ENCODE peak calls at places on chromosomes 13 and 19, in eight cellular contexts. D, C, V, K, M, X, J and H are unnamed samples.

GRCh38 chr19:15251010-15251748 is 18.9 kb upstream of the EPHX3 start:
- DNase-seq in J (peak; percentile 89), D (no peak), V (no peak), M (no peak), X (no peak), K (no peak), C (no peak), H (peak; percentile 86)

GRCh38 chr13:21849323-21849722 is 178.4 kb downstream of the FGF9 start:
- DNase-seq in M (peak; percentile 45), J (no peak), C (no peak), V (no peak), X (no peak), K (no peak), D (peak; percentile 11), H (no peak)

GRCh38 chr19:17340871-17341357 is 3.6 kb downstream of the GTPBP3 start:
- DNase-seq in C (no peak), K (no peak), V (no peak), X (no peak), M (no peak), D (no peak), J (no peak), H (no peak)

GRCh38 chr19:47405854-47406417 is 13.4 kb downstream of the MEIS3 start:
- DNase-seq in D (no peak), V (no peak), K (no peak), C (no peak), J (no peak), M (no peak), X (no peak), H (no peak)

GRCh38 chr13:74061939-74062595 is 72.1 kb downstream of the KLF12 start:
- DNase-seq in D (no peak), K (no peak), X (peak; percentile 30), J (peak; percentile 63), C (no peak), M (no peak), V (no peak), H (peak; percentile 71)

GRCh38 chr19:52967772-52968171 is 5.1 kb upstream of the ZNF816 start:
- DNase-seq in J (no peak), X (no peak), C (no peak), V (no peak), K (no peak), M (no peak), D (no peak), H (no peak)

GRCh38 chr13:85729296-85729695 is 69.9 kb downstream of the SLITRK6 start:
- DNase-seq in V (no peak), M (no peak), K (no peak), J (peak; percentile 64), X (no peak), D (peak; percentile 62), C (no peak), H (no peak)

GRCh38 chr13:74039667-74040066 is 94.5 kb downstream of the KLF12 start:
- DNase-seq in J (no peak), K (no peak), V (no peak), X (no peak), M (no peak), C (no peak), D (no peak), H (no peak)

GRCh38 chr19:2668188-2668763 is 34.2 kb downstream of the GNG7 start:
- DNase-seq in J (no peak), X (no peak), K (no peak), M (no peak), V (no peak), D (no peak), C (no peak), H (no peak)
- H3K36me3 ChIP-seq in J (no peaks in the 10 kb centered on the region), X (no peaks in the 10 kb centered on the region), K (no peaks in the 10 kb centered on the region), M (no peaks in the 10 kb centered on the region), V (no peaks in the 10 kb centered on the region), D (no peaks in the 10 kb centered on the region), C (no peaks in the 10 kb centered on the region), H (no peaks in the 10 kb centered on the region)

DNA sequence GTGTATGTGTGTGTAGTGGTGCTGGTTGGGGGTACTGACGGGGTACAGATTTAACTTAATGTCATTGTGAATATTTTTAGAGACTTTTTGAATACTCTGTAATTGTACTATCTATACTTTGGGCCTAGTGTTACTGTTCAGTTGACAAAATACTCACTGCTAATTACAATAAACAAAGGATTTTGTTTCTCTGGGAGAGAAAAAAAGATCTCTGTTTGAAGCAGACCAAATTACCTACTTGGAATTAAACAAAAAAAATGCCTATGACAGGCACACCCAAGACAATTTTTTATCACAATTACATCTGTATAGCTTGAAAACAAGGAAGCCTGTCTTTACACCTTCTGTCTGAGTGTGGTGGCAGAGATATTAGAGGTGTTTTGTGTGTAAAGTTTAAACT is 45.1 kb downstream of the OLFM4 start:
- DNase-seq in X (no peak), V (no peak), K (no peak), J (no peak), D (no peak), C (no peak), M (no peak), H (no peak)
- H3K27ac ChIP-seq in X (no peak overlapping the region), V (no peak overlapping the region), K (no peak overlapping the region), J (no peak overlapping the region), D (no peak overlapping the region), C (no peak overlapping the region), M (no peak overlapping the region), H (no peak overlapping the region)

GRCh38 chr13:27821566-27821965 is 29.3 kb downstream of the GSX1 start:
- DNase-seq in M (peak; percentile 74), X (no peak), J (no peak), D (peak; percentile 27), C (no peak), V (no peak), K (no peak), H (no peak)
- H3K27me3 ChIP-seq in M (peaks cover 100% of the 10 kb centered on the region), X (no peaks in the 10 kb centered on the region), J (peaks cover 4% of the 10 kb centered on the region), D (peaks cover 17% of the 10 kb centered on the region), C (no peaks in the 10 kb centered on the region), V (peaks cover 47% of the 10 kb centered on the region), K (peaks cover 75% of the 10 kb centered on the region), H (peaks cover 47% of the 10 kb centered on the region)

GRCh38 chr19:12953456-12954149 is 3.4 kb downstream of the GADD45GIP1 start:
- DNase-seq in C (no peak), K (no peak), M (no peak), D (no peak), J (no peak), X (no peak), V (no peak), H (no peak)
- H3K36me3 ChIP-seq in C (peaks cover 40% of the 10 kb centered on the region), K (peaks cover 70% of the 10 kb centered on the region), M (no peaks in the 10 kb centered on the region), D (peaks cover 12% of the 10 kb centered on the region), J (peaks cover 30% of the 10 kb centered on the region), X (peaks cover 23% of the 10 kb centered on the region), V (peaks cover 25% of the 10 kb centered on the region), H (peaks cover 48% of the 10 kb centered on the region)

GRCh38 chr13:60467098-60467497 is 70.1 kb downstream of the TDRD3 start:
- DNase-seq in K (no peak), X (no peak), C (no peak), V (no peak), J (no peak), D (no peak), M (no peak), H (no peak)
- H3K27ac ChIP-seq in K (no peak overlapping the region), X (no peak overlapping the region), C (no peak overlapping the region), V (no peak overlapping the region), J (no peak overlapping the region), D (no peak overlapping the region), M (no peak overlapping the region), H (no peak overlapping the region)

DNA sequence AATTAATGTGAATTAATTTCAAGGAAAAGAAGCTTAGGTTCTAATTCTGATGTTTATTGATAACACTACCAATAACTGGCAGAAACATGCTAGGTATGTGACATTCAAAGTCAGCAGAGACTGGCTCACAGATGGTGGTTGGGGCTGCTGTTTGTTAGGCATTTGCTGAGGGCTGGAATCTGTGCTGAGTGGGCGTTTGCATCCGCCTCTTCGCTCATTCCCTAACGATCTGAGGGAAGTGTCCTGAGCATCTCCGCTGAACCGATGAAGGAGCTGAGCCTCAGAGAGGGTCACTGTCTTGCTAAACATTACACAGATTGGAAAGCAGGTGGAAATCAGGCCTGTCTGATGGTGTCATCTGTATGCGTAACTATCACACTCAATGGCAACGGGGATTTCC is 338.8 kb downstream of the TEX29 start:
- DNase-seq in K (no peak), V (no peak), X (no peak), D (no peak), M (peak; percentile 24), C (no peak), J (no peak), H (no peak)
- H3K27me3 ChIP-seq in K (no peaks in the 10 kb centered on the region), V (no peaks in the 10 kb centered on the region), X (no peaks in the 10 kb centered on the region), D (no peaks in the 10 kb centered on the region), M (peaks cover 89% of the 10 kb centered on the region), C (no peaks in the 10 kb centered on the region), J (no peaks in the 10 kb centered on the region), H (no peaks in the 10 kb centered on the region)